ENCODE peak calls at places on chromosomes 5 and 9, in ten cellular contexts. T, X, B, O, J, V, Q, P, Y and N are unnamed samples.
A peak's percentile ranks its signal among the peaks of the same experiment; 100 is the strongest.

GRCh38 chr9:84773023-84773422 is 103.5 kb downstream of the NTRK2 start:
- DNase-seq in B (peak; percentile 38), V (no peak), Y (no peak), P (peak; percentile 19), O (peak; percentile 30), Q (no peak), T (no peak), J (no peak), X (no peak), N (no peak)

GRCh38 chr5:150540615-150541396 is 32.9 kb downstream of the NDST1 start:
- DNase-seq in X (no peak), T (no peak), Q (no peak), Y (peak; percentile 69), J (no peak), O (peak; percentile 80), V (no peak), B (peak; percentile 87), P (peak; percentile 95), N (no peak)

GRCh38 chr9:131306397-131306997 is 17.0 kb downstream of the PLPP7 start:
- DNase-seq in J (no peak), Y (no peak), B (no peak), Q (no peak), X (no peak), T (no peak), O (no peak), P (peak; percentile 15), V (no peak), N (no peak)

GRCh38 chr5:20555034-20555433 is 567.0 kb upstream of the CDH18 start:
- DNase-seq in T (no peak), O (no peak), X (no peak), P (no peak), B (no peak), J (no peak), V (no peak), Y (no peak), Q (no peak), N (no peak)

GRCh38 chr5:101675510-101675909 is 620.6 kb downstream of the SLCO4C1 start:
- DNase-seq in O (no peak), V (no peak), X (no peak), B (no peak), Q (no peak), Y (no peak), T (no peak), J (no peak), P (no peak), N (no peak)

GRCh38 chr5:10565785-10566506 is 2.1 kb downstream of the ANKRD33B start:
- DNase-seq in Q (no peak), B (no peak), T (no peak), V (no peak), P (peak; percentile 39), X (no peak), Y (no peak), J (no peak), O (no peak), N (no peak)

GRCh38 chr9:36441966-36442365 is 41.9 kb upstream of the RNF38 start:
- DNase-seq in Q (no peak), O (no peak), T (no peak), P (no peak), B (no peak), X (no peak), Y (no peak), V (no peak), J (no peak), N (no peak)

GRCh38 chr9:127723450-127723849 is 7.6 kb downstream of the TTC16 start:
- DNase-seq in V (no peak), Y (no peak), Q (no peak), P (peak; percentile 67), T (no peak), J (no peak), X (no peak), B (no peak), O (no peak), N (no peak)

GRCh38 chr9:133702798-133703570 is 35.2 kb downstream of the SARDH start:
- DNase-seq in B (no peak), O (no peak), T (peak; percentile 18), X (no peak), P (no peak), J (peak; percentile 73), Q (no peak), Y (no peak), V (no peak), N (peak; percentile 31)

GRCh38 chr5:122129332-122129731 is at the start of gene ZNF474:
- DNase-seq in Q (no peak), X (no peak), V (no peak), B (peak; percentile 94), P (peak; percentile 93), T (no peak), J (no peak), O (peak; percentile 92), Y (no peak), N (no peak)

GRCh38 chr5:1447772-1448361 is 2.6 kb upstream of the SLC6A3 start:
- DNase-seq in B (no peak), P (no peak), T (no peak), J (peak; percentile 62), O (no peak), X (no peak), Y (no peak), V (peak; percentile 60), Q (no peak), N (no peak)

GRCh38 chr5:145825751-145826180 is 9.4 kb downstream of the PRELID2 start:
- DNase-seq in J (no peak), X (no peak), P (peak; percentile 78), O (peak; percentile 22), V (no peak), B (no peak), T (no peak), Q (no peak), Y (peak; percentile 36), N (no peak)